ENCODE peak calls at places on chromosomes 12 and 14, in six cellular contexts. Z is germinal center; S is hepatic stellate cell; A is RPMI7951; B is adrenal gland; D is stimulated activated CD4-positive, alpha-beta T cell treated with anti-CD3 and anti-CD28 coated beads, Interleukin-1b, Interleukin-23, amount 100 ng/mL, for 1 hour. F is an unnamed sample.

GRCh38 chr14:103679351-103679750 is 35.9 kb downstream of the XRCC3 start:
- DNase-seq in Z (peak), S (no peak), A (no peak), B (peak), D (no peak), F (no peak)

GRCh38 chr12:69570000-69570516 is 15.2 kb upstream of the CCT2 start:
- DNase-seq in Z (no peak), S (no peak), A (no peak), B (no peak), D (no peak), F (no peak)

GRCh38 chr12:83122623-83122934 is 435.9 kb downstream of the TMTC2 start:
- DNase-seq in Z (no peak), S (no peak), A (no peak), B (no peak), D (no peak), F (no peak)

GRCh38 chr14:32938719-32939253 is at the start of gene NPAS3:
- DNase-seq in Z (no peak), S (no peak), A (peak), B (no peak), D (no peak), F (peak)

GRCh38 chr12:53743277-53744129 is 8.3 kb downstream of the CISTR start:
- DNase-seq in Z (peak), S (peak), A (peak), B (peak), D (peak), F (peak)

GRCh38 chr12:65867428-65867827 is 43.1 kb downstream of the HMGA2 start:
- DNase-seq in Z (no peak), S (no peak), A (peak), B (no peak), D (no peak), F (no peak)

GRCh38 chr12:47303207-47303606 is 223.4 kb upstream of the AMIGO2 start:
- DNase-seq in Z (no peak), S (peak), A (no peak), B (no peak), D (no peak), F (no peak)

GRCh38 chr12:53048780-53049401 is 974 bp upstream of the TNS2 start:
- DNase-seq in Z (no peak), S (peak), A (peak), B (peak), D (no peak), F (peak)

GRCh38 chr14:22819191-22819988 is 4.2 kb upstream of the SLC7A7 start:
- DNase-seq in Z (no peak), S (peak), A (peak), B (no peak), D (no peak), F (peak)

GRCh38 chr12:3205742-3206519 is 128.8 kb downstream of the TSPAN9 start:
- DNase-seq in Z (no peak), S (peak), A (no peak), B (no peak), D (no peak), F (peak)

GRCh38 chr14:43449291-43449690 is 1057.8 kb downstream of the FSCB start:
- DNase-seq in Z (no peak), S (no peak), A (no peak), B (peak), D (no peak), F (no peak)

GRCh38 chr14:67428501-67429031 is 16.6 kb upstream of the PLEK2 start:
- DNase-seq in Z (no peak), S (no peak), A (peak), B (peak), D (no peak), F (peak)

F was measured in body of pancreas.